ENCODE peak calls at places on chromosomes 13 and 19, in seven cellular contexts. One of them, this sample, is unnamed.

GRCh38 chr13:99661791-99662190 is 160.5 kb downstream of the TM9SF2 start:
- DNase-seq in ureter: no peak
- DNase-seq in thoracic aorta: no peak
- DNase-seq in EL: no peak
- DNase-seq in MM.1S: no peak
- DNase-seq in C1 segment of cervical spinal cord: no peak
- DNase-seq in cardiac fibroblast: no peak
- DNase-seq in this sample: no peak

GRCh38 chr13:29566206-29566605 is 29.3 kb downstream of the SLC7A1 start:
- DNase-seq in ureter: no peak
- DNase-seq in thoracic aorta: no peak
- DNase-seq in EL: no peak
- DNase-seq in MM.1S: no peak
- DNase-seq in C1 segment of cervical spinal cord: no peak
- DNase-seq in cardiac fibroblast: no peak
- DNase-seq in this sample: no peak

GRCh38 chr19:29670255-29670654 is 5.0 kb downstream of the PLEKHF1 start:
- DNase-seq in ureter: no peak
- DNase-seq in thoracic aorta: no peak
- DNase-seq in EL: no peak
- DNase-seq in MM.1S: no peak
- DNase-seq in C1 segment of cervical spinal cord: no peak
- DNase-seq in cardiac fibroblast: no peak
- DNase-seq in this sample: no peak

GRCh38 chr19:40776966-40777794 is 867 bp upstream of the RAB4B start:
- DNase-seq in ureter: peak
- DNase-seq in thoracic aorta: peak
- DNase-seq in EL: peak
- DNase-seq in MM.1S: peak
- DNase-seq in C1 segment of cervical spinal cord: peak
- DNase-seq in cardiac fibroblast: peak
- DNase-seq in this sample: peak

GRCh38 chr19:4908311-4908710 is 990 bp upstream of the UHRF1 start:
- DNase-seq in ureter: no peak
- DNase-seq in thoracic aorta: no peak
- DNase-seq in EL: no peak
- DNase-seq in MM.1S: no peak
- DNase-seq in C1 segment of cervical spinal cord: no peak
- DNase-seq in cardiac fibroblast: no peak
- DNase-seq in this sample: no peak

GRCh38 chr13:22432690-22433089 is 748.1 kb upstream of the SGCG start:
- DNase-seq in ureter: no peak
- DNase-seq in thoracic aorta: no peak
- DNase-seq in EL: no peak
- DNase-seq in MM.1S: peak
- DNase-seq in C1 segment of cervical spinal cord: no peak
- DNase-seq in cardiac fibroblast: no peak
- DNase-seq in this sample: no peak

GRCh38 chr13:68185767-68186166 is 955.6 kb upstream of the PCDH9 start:
- DNase-seq in ureter: no peak
- DNase-seq in thoracic aorta: no peak
- DNase-seq in EL: no peak
- DNase-seq in MM.1S: peak
- DNase-seq in C1 segment of cervical spinal cord: no peak
- DNase-seq in cardiac fibroblast: no peak
- DNase-seq in this sample: no peak

GRCh38 chr19:1580382-1580781 is 12.3 kb upstream of the MEX3D start:
- DNase-seq in ureter: no peak
- DNase-seq in thoracic aorta: no peak
- DNase-seq in EL: no peak
- DNase-seq in MM.1S: no peak
- DNase-seq in C1 segment of cervical spinal cord: no peak
- DNase-seq in cardiac fibroblast: no peak
- DNase-seq in this sample: no peak

GRCh38 chr13:25300861-25301346 is 521 bp upstream of the NUP58 start:
- DNase-seq in ureter: peak
- DNase-seq in thoracic aorta: no peak
- DNase-seq in EL: no peak
- DNase-seq in MM.1S: no peak
- DNase-seq in C1 segment of cervical spinal cord: no peak
- DNase-seq in cardiac fibroblast: no peak
- DNase-seq in this sample: peak

GRCh38 chr19:47239610-47240296 is 8.8 kb upstream of the BBC3 start:
- DNase-seq in ureter: no peak
- DNase-seq in thoracic aorta: no peak
- DNase-seq in EL: peak
- DNase-seq in MM.1S: peak
- DNase-seq in C1 segment of cervical spinal cord: no peak
- DNase-seq in cardiac fibroblast: peak
- DNase-seq in this sample: peak

GRCh38 chr13:109333893-109334651 is 452.3 kb downstream of the IRS2 start:
- DNase-seq in ureter: no peak
- DNase-seq in thoracic aorta: no peak
- DNase-seq in EL: no peak
- DNase-seq in MM.1S: no peak
- DNase-seq in C1 segment of cervical spinal cord: no peak
- DNase-seq in cardiac fibroblast: no peak
- DNase-seq in this sample: no peak

GRCh38 chr19:6271721-6272410 is 7.9 kb downstream of the MLLT1 start:
- DNase-seq in ureter: peak
- DNase-seq in thoracic aorta: no peak
- DNase-seq in EL: peak
- DNase-seq in MM.1S: no peak
- DNase-seq in C1 segment of cervical spinal cord: no peak
- DNase-seq in cardiac fibroblast: peak
- DNase-seq in this sample: no peak

GRCh38 chr19:4278010-4278409 is 1.1 kb upstream of the SHD start:
- DNase-seq in ureter: no peak
- DNase-seq in thoracic aorta: no peak
- DNase-seq in EL: no peak
- DNase-seq in MM.1S: no peak
- DNase-seq in C1 segment of cervical spinal cord: no peak
- DNase-seq in cardiac fibroblast: no peak
- DNase-seq in this sample: no peak

GRCh38 chr19:53037101-53038097 is 7.1 kb upstream of the ERVV-2 start:
- DNase-seq in ureter: peak
- DNase-seq in thoracic aorta: no peak
- DNase-seq in EL: peak
- DNase-seq in MM.1S: no peak
- DNase-seq in C1 segment of cervical spinal cord: no peak
- DNase-seq in cardiac fibroblast: peak
- DNase-seq in this sample: no peak

GRCh38 chr13:49124693-49125304 is 95.3 kb upstream of the MLNR start:
- DNase-seq in ureter: no peak
- DNase-seq in thoracic aorta: no peak
- DNase-seq in EL: no peak
- DNase-seq in MM.1S: no peak
- DNase-seq in C1 segment of cervical spinal cord: no peak
- DNase-seq in cardiac fibroblast: no peak
- DNase-seq in this sample: no peak

GRCh38 chr19:9913237-9914000 is 22.9 kb downstream of the OLFM2 start:
- DNase-seq in ureter: no peak
- DNase-seq in thoracic aorta: no peak
- DNase-seq in EL: peak
- DNase-seq in MM.1S: no peak
- DNase-seq in C1 segment of cervical spinal cord: no peak
- DNase-seq in cardiac fibroblast: no peak
- DNase-seq in this sample: no peak

GRCh38 chr19:48713041-48713863 is 6.3 kb downstream of the MAMSTR start:
- DNase-seq in ureter: no peak
- DNase-seq in thoracic aorta: no peak
- DNase-seq in EL: peak
- DNase-seq in MM.1S: no peak
- DNase-seq in C1 segment of cervical spinal cord: no peak
- DNase-seq in cardiac fibroblast: peak
- DNase-seq in this sample: no peak

GRCh38 chr19:10800488-10800887 is 35.5 kb downstream of the TMED1 start:
- DNase-seq in ureter: no peak
- DNase-seq in thoracic aorta: no peak
- DNase-seq in EL: no peak
- DNase-seq in MM.1S: no peak
- DNase-seq in C1 segment of cervical spinal cord: no peak
- DNase-seq in cardiac fibroblast: no peak
- DNase-seq in this sample: no peak

GRCh38 chr19:3606174-3606689 is 443 bp downstream of the TBXA2R start:
- DNase-seq in ureter: no peak
- DNase-seq in thoracic aorta: no peak
- DNase-seq in EL: peak
- DNase-seq in MM.1S: peak
- DNase-seq in C1 segment of cervical spinal cord: no peak
- DNase-seq in cardiac fibroblast: no peak
- DNase-seq in this sample: no peak

GRCh38 chr19:39139305-39140194 is 14.0 kb downstream of the PAK4 start:
- DNase-seq in ureter: no peak
- DNase-seq in thoracic aorta: no peak
- DNase-seq in EL: no peak
- DNase-seq in MM.1S: no peak
- DNase-seq in C1 segment of cervical spinal cord: no peak
- DNase-seq in cardiac fibroblast: no peak
- DNase-seq in this sample: no peak

GRCh38 chr19:35046461-35046860 is 4.9 kb downstream of the HPN start:
- DNase-seq in ureter: no peak
- DNase-seq in thoracic aorta: no peak
- DNase-seq in EL: no peak
- DNase-seq in MM.1S: no peak
- DNase-seq in C1 segment of cervical spinal cord: no peak
- DNase-seq in cardiac fibroblast: no peak
- DNase-seq in this sample: no peak

GRCh38 chr13:88601949-88602348 is 930.8 kb downstream of the SLITRK5 start:
- DNase-seq in ureter: no peak
- DNase-seq in thoracic aorta: no peak
- DNase-seq in EL: no peak
- DNase-seq in MM.1S: no peak
- DNase-seq in C1 segment of cervical spinal cord: no peak
- DNase-seq in cardiac fibroblast: no peak
- DNase-seq in this sample: no peak

GRCh38 chr13:28012896-28013295 is 24.4 kb upstream of the URAD start:
- DNase-seq in ureter: no peak
- DNase-seq in thoracic aorta: no peak
- DNase-seq in EL: no peak
- DNase-seq in MM.1S: peak
- DNase-seq in C1 segment of cervical spinal cord: no peak
- DNase-seq in cardiac fibroblast: no peak
- DNase-seq in this sample: no peak

GRCh38 chr19:55691561-55692481 is 16.8 kb downstream of the EPN1 start:
- DNase-seq in ureter: no peak
- DNase-seq in thoracic aorta: no peak
- DNase-seq in EL: no peak
- DNase-seq in MM.1S: no peak
- DNase-seq in C1 segment of cervical spinal cord: no peak
- DNase-seq in cardiac fibroblast: no peak
- DNase-seq in this sample: no peak

GRCh38 chr19:48556163-48556562 is 4.2 kb downstream of the SULT2B1 start:
- DNase-seq in ureter: no peak
- DNase-seq in thoracic aorta: no peak
- DNase-seq in EL: peak
- DNase-seq in MM.1S: no peak
- DNase-seq in C1 segment of cervical spinal cord: no peak
- DNase-seq in cardiac fibroblast: peak
- DNase-seq in this sample: no peak

GRCh38 chr19:35718345-35719041 is 690 bp downstream of the KMT2B start:
- DNase-seq in ureter: no peak
- DNase-seq in thoracic aorta: no peak
- DNase-seq in EL: peak
- DNase-seq in MM.1S: peak
- DNase-seq in C1 segment of cervical spinal cord: no peak
- DNase-seq in cardiac fibroblast: peak
- DNase-seq in this sample: no peak